ENCODE peak calls at places on chromosomes 5 and 9, in four cellular contexts. U is brain microvascular endothelial cell, C is right atrium auricular region, R is mammary epithelial cell. Y is an unnamed sample.

GRCh38 chr5:59126665-59127354 is 543.9 kb downstream of the RAB3C start:
- DNase-seq in U (peak), C (no peak), R (no peak), Y (peak)

GRCh38 chr9:104748359-104749031 is 1.0 kb downstream of the NIPSNAP3A start:
- DNase-seq in U (no peak), C (no peak), R (peak), Y (peak)

GRCh38 chr9:8106362-8106761 is 306.8 kb upstream of the DMAC1 start:
- DNase-seq in U (no peak), R (no peak), C (no peak), Y (no peak)

GRCh38 chr9:128892223-128892892 is 10.4 kb downstream of the LRRC8A start:
- DNase-seq in C (peak), U (peak), R (peak), Y (peak)

GRCh38 chr9:36337865-36338264 is 62.2 kb downstream of the RNF38 start:
- DNase-seq in U (no peak), C (no peak), R (peak), Y (peak)

GRCh38 chr9:87684627-87685204 is 41.2 kb upstream of the CTSL start:
- DNase-seq in R (peak), C (peak), U (peak), Y (peak)

GRCh38 chr5:76746677-76747076 is 30.8 kb downstream of the F2R start:
- DNase-seq in U (no peak), C (no peak), R (no peak), Y (no peak)

GRCh38 chr9:70602364-70603019 is 188.0 kb upstream of the KLF9 start:
- DNase-seq in R (peak), U (peak), C (peak), Y (peak)

GRCh38 chr9:12719431-12719830 is 26.2 kb downstream of the TYRP1 start:
- DNase-seq in U (no peak), C (no peak), R (no peak), Y (peak)

GRCh38 chr5:1414311-1415058 is 30.8 kb downstream of the SLC6A3 start:
- DNase-seq in R (no peak), C (no peak), U (no peak), Y (no peak)

GRCh38 chr9:137281345-137282116 is 4.0 kb downstream of the TOR4A start:
- DNase-seq in U (no peak), C (no peak), R (no peak), Y (no peak)

GRCh38 chr5:55983986-55984385 is 10.8 kb downstream of the IL6ST start:
- DNase-seq in C (no peak), U (no peak), R (no peak), Y (no peak)

GRCh38 chr5:55985181-55985580 is 9.6 kb downstream of the IL6ST start:
- DNase-seq in U (no peak), C (no peak), R (no peak), Y (no peak)

GRCh38 chr5:55986931-55987330 is 7.8 kb downstream of the IL6ST start:
- DNase-seq in U (no peak), R (no peak), C (no peak), Y (no peak)

GRCh38 chr5:55982957-55983381 is 11.8 kb downstream of the IL6ST start:
- DNase-seq in U (no peak), C (no peak), R (no peak), Y (peak)
- TF ChIP-seq CTCF in U (peak), C (peak), R (peak), Y (peak)

GRCh38 chr5:101102506-101102905 is 199.4 kb upstream of the ST8SIA4 start:
- DNase-seq in C (no peak), R (peak), U (no peak), Y (peak)
- TF ChIP-seq CTCF in C (no peak), R (no peak), U (no peak), Y (no peak)

GRCh38 chr5:156475831-156476551 is 149.0 kb downstream of the SGCD start:
- DNase-seq in R (peak), U (peak), C (peak), Y (peak)
- TF ChIP-seq CTCF in R (no peak), U (peak), C (no peak), Y (no peak)

DNA sequence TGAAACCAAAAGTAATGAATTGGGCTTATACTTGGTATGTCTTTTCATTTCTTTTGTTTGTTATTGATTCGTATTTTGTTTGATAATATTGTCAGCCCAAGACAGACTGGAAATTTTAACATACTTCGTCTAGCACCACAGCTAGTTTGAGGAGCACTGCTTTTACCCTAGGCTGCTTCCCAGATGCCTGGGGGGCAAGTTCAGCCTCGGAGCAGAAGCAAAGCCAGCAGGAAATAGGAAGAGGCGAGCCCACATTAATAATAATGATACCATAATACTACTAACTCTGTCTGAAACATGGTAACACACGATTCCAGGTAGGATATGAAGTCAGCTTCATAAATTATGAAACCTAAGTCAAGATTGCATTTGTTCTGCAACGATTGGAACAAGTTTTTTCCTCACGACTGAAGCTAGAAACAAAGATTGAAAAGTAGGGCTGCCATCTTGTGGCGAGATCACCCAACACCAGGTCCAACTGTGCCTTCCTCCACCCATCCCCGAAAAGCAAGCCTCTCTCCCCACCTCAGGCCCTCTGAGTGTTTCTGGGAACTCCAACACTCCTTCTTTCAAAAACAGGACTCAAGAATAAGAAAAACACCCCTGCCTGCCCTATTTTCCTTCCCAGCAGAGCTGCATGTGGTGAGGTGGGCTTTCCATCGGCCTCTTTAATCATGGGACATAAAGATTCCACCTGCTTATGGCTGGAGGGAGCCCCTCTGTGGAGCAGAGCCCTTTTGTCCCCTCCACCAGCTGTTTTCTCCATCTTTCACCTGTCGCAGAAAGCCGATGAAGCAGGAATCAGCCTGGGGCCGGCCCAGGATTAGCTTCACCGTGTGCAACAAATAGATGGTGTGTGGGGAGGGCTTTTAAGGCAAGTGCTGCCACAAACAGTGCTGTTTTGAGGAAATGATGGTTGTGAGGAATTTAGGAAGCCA is 236.3 kb downstream of the CAAP1 start:
- DNase-seq in R (no peak), U (peak), C (no peak), Y (peak)
- TF ChIP-seq CTCF in R (peak), U (peak), C (no peak), Y (peak)

GRCh38 chr9:89317282-89317681 is 1.0 kb upstream of the SECISBP2 start:
- DNase-seq in U (no peak), R (no peak), C (no peak), Y (peak)

GRCh38 chr9:89315482-89315881 is 2.8 kb upstream of the SECISBP2 start:
- DNase-seq in R (no peak), U (no peak), C (no peak), Y (no peak)

GRCh38 chr9:89323257-89323841 is 5.0 kb downstream of the SECISBP2 start:
- DNase-seq in C (no peak), U (no peak), R (peak), Y (no peak)

GRCh38 chr9:89318123-89319014 is at the start of gene SECISBP2:
- DNase-seq in R (peak), C (peak), U (peak), Y (peak)

DNA sequence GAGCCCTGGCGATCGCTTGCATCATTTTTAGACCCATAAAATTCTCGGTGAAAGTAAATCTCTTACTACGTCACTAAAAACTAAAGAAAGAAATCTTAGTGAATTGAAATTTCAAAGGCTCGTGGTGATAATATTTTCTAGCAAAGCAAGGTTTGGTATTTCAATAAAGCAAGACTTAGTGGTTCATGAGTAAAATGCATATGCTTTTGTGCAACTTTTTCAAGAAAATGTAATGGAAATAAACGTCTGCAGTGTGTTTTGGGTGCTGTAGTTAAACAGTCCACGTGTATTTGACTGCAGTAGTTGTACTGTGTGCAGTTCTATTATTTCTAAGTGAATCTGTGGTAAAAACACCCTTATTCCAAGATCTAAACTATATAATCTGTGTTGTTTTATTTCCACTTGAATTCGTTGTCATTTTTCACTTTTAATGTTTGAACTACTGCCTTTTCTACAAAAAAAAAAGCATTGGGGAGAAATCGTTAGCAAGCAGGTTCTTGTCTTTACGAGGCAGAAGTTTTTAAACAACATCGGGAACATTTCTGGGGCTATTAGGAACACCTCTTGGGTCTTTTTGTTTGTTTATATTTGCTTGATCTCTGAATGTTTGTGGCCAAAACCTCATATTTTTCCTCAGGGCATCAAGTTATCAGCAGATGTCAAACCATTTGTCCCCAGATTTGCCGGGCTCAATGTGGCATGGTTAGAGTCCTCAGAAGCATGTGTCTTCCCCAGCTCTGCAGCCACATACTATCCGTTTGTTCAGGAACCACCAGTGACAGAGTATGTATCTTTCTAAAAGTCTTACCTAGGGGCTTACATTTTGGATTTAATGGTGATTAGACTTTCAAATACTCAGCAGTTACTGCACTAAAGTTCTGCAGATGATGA is 960 bp downstream of the SECISBP2 start:
- DNase-seq in R (no peak), C (no peak), U (no peak), Y (peak)
- TF ChIP-seq CTCF in R (no peak), C (peak), U (no peak), Y (peak)

GRCh38 chr9:37921546-37922300 is 17.8 kb upstream of the SLC25A51 start:
- DNase-seq in R (peak), U (no peak), C (no peak), Y (peak)
- TF ChIP-seq CTCF in R (peak), U (no peak), C (peak), Y (peak)

GRCh38 chr5:169290895-169291294 is 10.0 kb downstream of the SLIT3 start:
- DNase-seq in C (no peak), U (no peak), R (peak), Y (peak)

GRCh38 chr5:169287529-169287928 is 13.4 kb downstream of the SLIT3 start:
- DNase-seq in R (no peak), C (no peak), U (no peak), Y (no peak)

GRCh38 chr5:169291877-169292276 is 9.1 kb downstream of the SLIT3 start:
- DNase-seq in C (no peak), U (no peak), R (no peak), Y (no peak)

GRCh38 chr5:169288066-169288753 is 12.7 kb downstream of the SLIT3 start:
- DNase-seq in C (no peak), U (no peak), R (no peak), Y (no peak)

DNA sequence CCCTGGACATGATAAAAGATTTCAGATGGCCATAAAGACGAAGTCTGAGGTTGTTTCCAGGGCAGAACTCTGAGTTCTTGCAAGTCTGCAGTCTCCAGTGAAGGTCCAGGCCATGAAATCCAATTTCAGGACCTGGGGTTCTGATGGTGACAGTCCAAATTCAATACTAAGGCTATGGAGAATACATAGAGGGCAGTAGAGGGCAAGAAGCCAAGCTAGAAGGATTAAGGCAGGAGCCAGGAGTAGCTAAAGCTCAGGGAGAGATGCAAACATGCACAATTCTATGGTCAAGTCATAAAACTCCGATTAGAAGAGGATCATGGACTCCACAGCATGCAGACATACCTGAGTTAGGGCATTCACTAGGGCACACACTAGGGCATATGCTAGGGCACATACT is 11.4 kb downstream of the SLIT3 start:
- DNase-seq in U (no peak), R (no peak), C (no peak), Y (peak)
- TF ChIP-seq CTCF in U (peak), R (peak), C (no peak), Y (no peak)

DNA sequence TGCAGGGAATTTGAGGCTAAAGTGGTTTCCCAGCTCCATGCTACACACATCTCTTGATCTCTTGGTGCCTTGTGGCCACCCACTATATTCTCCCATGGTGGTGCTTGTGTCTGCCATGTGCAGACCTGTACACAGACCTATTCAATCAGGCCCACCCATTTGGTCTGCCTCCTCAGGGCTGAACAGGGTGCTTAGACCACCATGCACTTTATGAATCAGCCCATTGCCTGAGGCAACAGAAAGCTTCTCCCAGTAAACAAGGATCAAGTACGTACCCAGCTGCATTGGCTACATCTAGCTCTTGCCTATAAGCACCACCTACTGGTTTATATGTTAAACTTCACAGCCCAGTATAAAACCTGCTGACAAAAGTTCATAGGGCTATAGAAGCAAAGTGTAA is 664.3 kb upstream of the EDIL3 start:
- DNase-seq in U (peak), C (no peak), R (peak), Y (peak)
- TF ChIP-seq CTCF in U (peak), C (peak), R (peak), Y (peak)